ENCODE peak calls at places on chromosomes 3 and 15, in four cellular contexts. One of them, this sample, is unnamed.

GRCh38 chr15:65792988-65793812 is 1.1 kb upstream of the DENND4A start:
- DNase-seq in cardiac muscle cell: no peak
- DNase-seq in Peyer's patch: no peak
- DNase-seq in GM04503: no peak
- DNase-seq in this sample: no peak

GRCh38 chr3:77320514-77320913 is 280.6 kb downstream of the ROBO2 start:
- DNase-seq in cardiac muscle cell: peak; percentile 57
- DNase-seq in Peyer's patch: no peak
- DNase-seq in GM04503: no peak
- DNase-seq in this sample: peak; percentile 43

GRCh38 chr3:194521514-194522260 is 34.9 kb upstream of the ATP13A3 start:
- DNase-seq in cardiac muscle cell: no peak
- DNase-seq in Peyer's patch: no peak
- DNase-seq in GM04503: peak; percentile 68
- DNase-seq in this sample: no peak

GRCh38 chr15:92377083-92377789 is 16.4 kb upstream of the ST8SIA2 start:
- DNase-seq in cardiac muscle cell: peak; percentile 3
- DNase-seq in Peyer's patch: no peak
- DNase-seq in GM04503: no peak
- DNase-seq in this sample: no peak

GRCh38 chr15:56342653-56343052 is 22.6 kb upstream of the TEX9 start:
- DNase-seq in cardiac muscle cell: no peak
- DNase-seq in Peyer's patch: no peak
- DNase-seq in GM04503: no peak
- DNase-seq in this sample: no peak

GRCh38 chr15:31265871-31266711 is 60.5 kb upstream of the KLF13 start:
- DNase-seq in cardiac muscle cell: no peak
- DNase-seq in Peyer's patch: peak; percentile 89
- DNase-seq in GM04503: no peak
- DNase-seq in this sample: peak; percentile 98

GRCh38 chr15:67116742-67117141 is 51.3 kb downstream of the SMAD3 start:
- DNase-seq in cardiac muscle cell: no peak
- DNase-seq in Peyer's patch: peak; percentile 67
- DNase-seq in GM04503: no peak
- DNase-seq in this sample: no peak

GRCh38 chr15:67100808-67101581 is 35.6 kb downstream of the SMAD3 start:
- DNase-seq in cardiac muscle cell: no peak
- DNase-seq in Peyer's patch: no peak
- DNase-seq in GM04503: no peak
- DNase-seq in this sample: no peak

GRCh38 chr3:135513106-135514063 is 452.1 kb upstream of the PPP2R3A start:
- DNase-seq in cardiac muscle cell: no peak
- DNase-seq in Peyer's patch: no peak
- DNase-seq in GM04503: peak; percentile 7
- DNase-seq in this sample: peak; percentile 50

GRCh38 chr3:128484404-128485282 is 8.4 kb downstream of the GATA2 start:
- DNase-seq in cardiac muscle cell: no peak
- DNase-seq in Peyer's patch: no peak
- DNase-seq in GM04503: no peak
- DNase-seq in this sample: no peak

GRCh38 chr3:30399394-30400181 is 206.8 kb upstream of the TGFBR2 start:
- DNase-seq in cardiac muscle cell: no peak
- DNase-seq in Peyer's patch: no peak
- DNase-seq in GM04503: no peak
- DNase-seq in this sample: no peak

GRCh38 chr3:87771338-87772059 is 287.3 kb downstream of the CGGBP1 start:
- DNase-seq in cardiac muscle cell: peak; percentile 34
- DNase-seq in Peyer's patch: peak; percentile 55
- DNase-seq in GM04503: peak; percentile 8
- DNase-seq in this sample: peak; percentile 59

GRCh38 chr15:79140846-79141570 is 50.4 kb upstream of the RASGRF1 start:
- DNase-seq in cardiac muscle cell: no peak
- DNase-seq in Peyer's patch: no peak
- DNase-seq in GM04503: no peak
- DNase-seq in this sample: no peak

GRCh38 chr3:156189927-156190326 is 69.5 kb downstream of the KCNAB1 start:
- DNase-seq in cardiac muscle cell: no peak
- DNase-seq in Peyer's patch: no peak
- DNase-seq in GM04503: no peak
- DNase-seq in this sample: no peak

GRCh38 chr3:14552041-14552648 is 12.0 kb upstream of the GRIP2 start:
- DNase-seq in cardiac muscle cell: no peak
- DNase-seq in Peyer's patch: no peak
- DNase-seq in GM04503: no peak
- DNase-seq in this sample: no peak

GRCh38 chr3:19229086-19229485 is 80.8 kb downstream of the KCNH8 start:
- DNase-seq in cardiac muscle cell: no peak
- DNase-seq in Peyer's patch: no peak
- DNase-seq in GM04503: no peak
- DNase-seq in this sample: no peak

GRCh38 chr15:41934843-41935242 is 37.5 kb downstream of the EHD4 start:
- DNase-seq in cardiac muscle cell: no peak
- DNase-seq in Peyer's patch: peak; percentile 88
- DNase-seq in GM04503: no peak
- DNase-seq in this sample: peak; percentile 60

GRCh38 chr3:127889461-127889863 is 25.6 kb upstream of the KBTBD12 start:
- DNase-seq in cardiac muscle cell: no peak
- DNase-seq in Peyer's patch: no peak
- DNase-seq in GM04503: no peak
- DNase-seq in this sample: no peak

GRCh38 chr3:30775070-30775469 is 119.4 kb downstream of the GADL1 start:
- DNase-seq in cardiac muscle cell: no peak
- DNase-seq in Peyer's patch: no peak
- DNase-seq in GM04503: no peak
- DNase-seq in this sample: no peak

GRCh38 chr15:34647569-34648334 is 64.3 kb upstream of the GOLGA8B start:
- DNase-seq in cardiac muscle cell: peak; percentile 33
- DNase-seq in Peyer's patch: no peak
- DNase-seq in GM04503: no peak
- DNase-seq in this sample: peak; percentile 3

GRCh38 chr3:58161435-58162398 is 49.1 kb downstream of the DNASE1L3 start:
- DNase-seq in cardiac muscle cell: no peak
- DNase-seq in Peyer's patch: peak; percentile 80
- DNase-seq in GM04503: peak; percentile 79
- DNase-seq in this sample: peak; percentile 34

GRCh38 chr3:43288366-43288765 is 2.0 kb downstream of the SNRK start:
- DNase-seq in cardiac muscle cell: no peak
- DNase-seq in Peyer's patch: no peak
- DNase-seq in GM04503: no peak
- DNase-seq in this sample: peak; percentile 51

GRCh38 chr3:60073228-60073627 is 1023.4 kb upstream of the CFAP20DC start:
- DNase-seq in cardiac muscle cell: no peak
- DNase-seq in Peyer's patch: no peak
- DNase-seq in GM04503: no peak
- DNase-seq in this sample: no peak

GRCh38 chr3:76362643-76363042 is 577.3 kb upstream of the ZNF717 start:
- DNase-seq in cardiac muscle cell: no peak
- DNase-seq in Peyer's patch: no peak
- DNase-seq in GM04503: no peak
- DNase-seq in this sample: peak; percentile 22

GRCh38 chr3:38313685-38314084 is 31.6 kb downstream of the SLC22A14 start:
- DNase-seq in cardiac muscle cell: no peak
- DNase-seq in Peyer's patch: no peak
- DNase-seq in GM04503: no peak
- DNase-seq in this sample: no peak

GRCh38 chr3:195352895-195353488 is 82.0 kb upstream of the XXYLT1 start:
- DNase-seq in cardiac muscle cell: no peak
- DNase-seq in Peyer's patch: no peak
- DNase-seq in GM04503: peak; percentile 82
- DNase-seq in this sample: no peak

GRCh38 chr15:96276438-96277210 is 53.9 kb upstream of the NR2F2 start:
- DNase-seq in cardiac muscle cell: no peak
- DNase-seq in Peyer's patch: no peak
- DNase-seq in GM04503: peak; percentile 56
- DNase-seq in this sample: no peak

GRCh38 chr3:148723591-148723990 is 25.9 kb downstream of the AGTR1 start:
- DNase-seq in cardiac muscle cell: no peak
- DNase-seq in Peyer's patch: no peak
- DNase-seq in GM04503: peak; percentile 28
- DNase-seq in this sample: no peak

GRCh38 chr3:185824467-185825378 is at the start of gene IGF2BP2:
- DNase-seq in cardiac muscle cell: peak; percentile 90
- DNase-seq in Peyer's patch: peak; percentile 88
- DNase-seq in GM04503: no peak
- DNase-seq in this sample: peak; percentile 81